ENCODE peak calls at places on chromosomes 2 and 18, in four cellular contexts. T, G, O and A are unnamed samples.

GRCh38 chr2:203891474-203891873 is 23.9 kb downstream of the CTLA4 start:
- DNase-seq in T (no peak), G (no peak), O (no peak), A (no peak)

GRCh38 chr18:79600141-79600540 is 79.5 kb upstream of the CTDP1 start:
- DNase-seq in T (no peak), G (no peak), O (no peak), A (no peak)

GRCh38 chr18:79461627-79462026 is 65.9 kb downstream of the NFATC1 start:
- DNase-seq in T (no peak), G (no peak), O (no peak), A (no peak)

GRCh38 chr2:234500394-234501006 is 3.6 kb upstream of the ARL4C start:
- DNase-seq in T (peak; percentile 62), G (peak; percentile 78), O (peak; percentile 15), A (peak; percentile 52)

GRCh38 chr18:21262244-21262643 is 20.2 kb downstream of the GREB1L start:
- DNase-seq in T (no peak), G (no peak), O (no peak), A (no peak)

GRCh38 chr2:211103989-211104388 is 547.6 kb downstream of the CPS1 start:
- DNase-seq in T (no peak), G (no peak), O (no peak), A (no peak)

GRCh38 chr18:31801078-31801477 is 40.4 kb upstream of the SLC25A52 start:
- DNase-seq in T (no peak), G (no peak), O (no peak), A (no peak)

GRCh38 chr18:65606551-65607130 is 144.2 kb upstream of the CDH7 start:
- DNase-seq in T (no peak), G (no peak), O (no peak), A (no peak)

GRCh38 chr2:17538844-17539554 is 1.5 kb upstream of the VSNL1 start:
- DNase-seq in T (no peak), G (peak; percentile 10), O (no peak), A (no peak)

GRCh38 chr2:29011650-29012060 is 30.6 kb downstream of the TOGARAM2 start:
- DNase-seq in T (peak; percentile 54), G (no peak), O (no peak), A (no peak)

GRCh38 chr2:167823066-167823465 is 424.3 kb downstream of the STK39 start:
- DNase-seq in T (no peak), G (no peak), O (no peak), A (no peak)

GRCh38 chr2:202032841-202033316 is 776 bp upstream of the FZD7 start:
- DNase-seq in T (no peak), G (peak; percentile 53), O (no peak), A (no peak)

GRCh38 chr2:3217646-3218045 is 160.0 kb downstream of the EIPR1 start:
- DNase-seq in T (no peak), G (no peak), O (no peak), A (no peak)

GRCh38 chr2:71070294-71071025 is 2.0 kb downstream of the NAGK start:
- DNase-seq in T (no peak), G (peak; percentile 41), O (no peak), A (no peak)

GRCh38 chr2:38682008-38682575 is 16.2 kb downstream of the GALM start:
- DNase-seq in T (no peak), G (no peak), O (no peak), A (no peak)